ENCODE peak calls at places on chromosome 3, in nine cellular contexts. One of them, this sample, is unnamed.

GRCh38 chr3:67646586-67647234 is 7.7 kb downstream of the SUCLG2 start:
- DNase-seq in CD4-positive, CD25-positive, alpha-beta regulatory T cell: no peak
- DNase-seq in neural progenitor cell: no peak
- DNase-seq in PC-3: peak; percentile 71
- DNase-seq in lung: no peak
- DNase-seq in hepatocyte: no peak
- DNase-seq in tibial nerve: no peak
- DNase-seq in sigmoid colon: no peak
- DNase-seq in cardiac muscle cell: peak; percentile 43
- DNase-seq in this sample: no peak

GRCh38 chr3:12194209-12194608 is 35.5 kb upstream of the TIMP4 start:
- DNase-seq in sigmoid colon: no peak
- DNase-seq in CD4-positive, CD25-positive, alpha-beta regulatory T cell: no peak
- DNase-seq in tibial nerve: no peak
- DNase-seq in PC-3: peak; percentile 88
- DNase-seq in neural progenitor cell: no peak
- DNase-seq in lung: no peak
- DNase-seq in cardiac muscle cell: peak; percentile 93
- DNase-seq in hepatocyte: peak; percentile 42
- DNase-seq in this sample: no peak

GRCh38 chr3:294096-294495 is 97.5 kb downstream of the CHL1 start:
- DNase-seq in sigmoid colon: no peak
- DNase-seq in lung: peak; percentile 35
- DNase-seq in hepatocyte: no peak
- DNase-seq in neural progenitor cell: no peak
- DNase-seq in CD4-positive, CD25-positive, alpha-beta regulatory T cell: no peak
- DNase-seq in tibial nerve: no peak
- DNase-seq in PC-3: peak; percentile 67
- DNase-seq in cardiac muscle cell: no peak
- DNase-seq in this sample: no peak

GRCh38 chr3:53495518-53496501 is 1.4 kb downstream of the CACNA1D start:
- DNase-seq in CD4-positive, CD25-positive, alpha-beta regulatory T cell: no peak
- DNase-seq in neural progenitor cell: peak; percentile 54
- DNase-seq in tibial nerve: no peak
- DNase-seq in lung: no peak
- DNase-seq in PC-3: no peak
- DNase-seq in sigmoid colon: peak; percentile 70
- DNase-seq in hepatocyte: peak; percentile 42
- DNase-seq in cardiac muscle cell: no peak
- DNase-seq in this sample: peak; percentile 77

GRCh38 chr3:190528721-190529120 is 14.8 kb downstream of the IL1RAP start:
- DNase-seq in CD4-positive, CD25-positive, alpha-beta regulatory T cell: no peak
- DNase-seq in tibial nerve: no peak
- DNase-seq in sigmoid colon: no peak
- DNase-seq in neural progenitor cell: no peak
- DNase-seq in hepatocyte: no peak
- DNase-seq in PC-3: no peak
- DNase-seq in lung: no peak
- DNase-seq in cardiac muscle cell: no peak
- DNase-seq in this sample: no peak

GRCh38 chr3:176814252-176814651 is 383.0 kb downstream of the TBL1XR1 start:
- DNase-seq in lung: no peak
- DNase-seq in sigmoid colon: peak; percentile 71
- DNase-seq in PC-3: peak; percentile 78
- DNase-seq in CD4-positive, CD25-positive, alpha-beta regulatory T cell: no peak
- DNase-seq in hepatocyte: peak; percentile 81
- DNase-seq in neural progenitor cell: peak; percentile 91
- DNase-seq in tibial nerve: peak; percentile 17
- DNase-seq in cardiac muscle cell: peak; percentile 75
- DNase-seq in this sample: peak; percentile 80

GRCh38 chr3:187186801-187187421 is 10.4 kb upstream of the RTP1 start:
- DNase-seq in CD4-positive, CD25-positive, alpha-beta regulatory T cell: no peak
- DNase-seq in PC-3: peak; percentile 92
- DNase-seq in tibial nerve: no peak
- DNase-seq in neural progenitor cell: no peak
- DNase-seq in sigmoid colon: peak; percentile 86
- DNase-seq in hepatocyte: peak; percentile 57
- DNase-seq in lung: peak; percentile 56
- DNase-seq in cardiac muscle cell: peak; percentile 88
- DNase-seq in this sample: no peak

GRCh38 chr3:17394541-17395179 is 347.8 kb downstream of the TBC1D5 start:
- DNase-seq in cardiac muscle cell: no peak
- DNase-seq in PC-3: no peak
- DNase-seq in hepatocyte: no peak
- DNase-seq in sigmoid colon: no peak
- DNase-seq in tibial nerve: no peak
- DNase-seq in lung: no peak
- DNase-seq in neural progenitor cell: no peak
- DNase-seq in CD4-positive, CD25-positive, alpha-beta regulatory T cell: no peak
- DNase-seq in this sample: no peak

GRCh38 chr3:117059054-117059989 is 349.7 kb downstream of the TUSC7 start:
- DNase-seq in PC-3: peak; percentile 34
- DNase-seq in tibial nerve: no peak
- DNase-seq in sigmoid colon: no peak
- DNase-seq in hepatocyte: peak; percentile 63
- DNase-seq in cardiac muscle cell: peak; percentile 43
- DNase-seq in neural progenitor cell: peak; percentile 57
- DNase-seq in CD4-positive, CD25-positive, alpha-beta regulatory T cell: no peak
- DNase-seq in lung: no peak
- DNase-seq in this sample: no peak

GRCh38 chr3:117997201-117998049 is 1037.2 kb downstream of the IGSF11 start:
- DNase-seq in PC-3: peak; percentile 81
- DNase-seq in cardiac muscle cell: peak; percentile 86
- DNase-seq in hepatocyte: peak; percentile 90
- DNase-seq in lung: peak; percentile 69
- DNase-seq in neural progenitor cell: peak; percentile 93
- DNase-seq in CD4-positive, CD25-positive, alpha-beta regulatory T cell: no peak
- DNase-seq in sigmoid colon: peak; percentile 90
- DNase-seq in tibial nerve: peak; percentile 64
- DNase-seq in this sample: peak; percentile 67

GRCh38 chr3:86969500-86970189 is 21.3 kb downstream of the VGLL3 start:
- DNase-seq in tibial nerve: no peak
- DNase-seq in hepatocyte: no peak
- DNase-seq in cardiac muscle cell: peak; percentile 78
- DNase-seq in PC-3: peak; percentile 82
- DNase-seq in neural progenitor cell: peak; percentile 54
- DNase-seq in sigmoid colon: no peak
- DNase-seq in CD4-positive, CD25-positive, alpha-beta regulatory T cell: no peak
- DNase-seq in lung: no peak
- DNase-seq in this sample: peak; percentile 23

GRCh38 chr3:187902041-187902471 is 156.8 kb upstream of the BCL6 start:
- DNase-seq in tibial nerve: no peak
- DNase-seq in hepatocyte: no peak
- DNase-seq in lung: no peak
- DNase-seq in neural progenitor cell: no peak
- DNase-seq in sigmoid colon: no peak
- DNase-seq in CD4-positive, CD25-positive, alpha-beta regulatory T cell: no peak
- DNase-seq in PC-3: no peak
- DNase-seq in cardiac muscle cell: no peak
- DNase-seq in this sample: no peak

GRCh38 chr3:146166450-146167222 is 5.7 kb upstream of the PLOD2 start:
- DNase-seq in cardiac muscle cell: peak; percentile 78
- DNase-seq in lung: no peak
- DNase-seq in sigmoid colon: no peak
- DNase-seq in neural progenitor cell: no peak
- DNase-seq in PC-3: peak; percentile 93
- DNase-seq in hepatocyte: peak; percentile 25
- DNase-seq in CD4-positive, CD25-positive, alpha-beta regulatory T cell: no peak
- DNase-seq in tibial nerve: no peak
- DNase-seq in this sample: no peak

DNA sequence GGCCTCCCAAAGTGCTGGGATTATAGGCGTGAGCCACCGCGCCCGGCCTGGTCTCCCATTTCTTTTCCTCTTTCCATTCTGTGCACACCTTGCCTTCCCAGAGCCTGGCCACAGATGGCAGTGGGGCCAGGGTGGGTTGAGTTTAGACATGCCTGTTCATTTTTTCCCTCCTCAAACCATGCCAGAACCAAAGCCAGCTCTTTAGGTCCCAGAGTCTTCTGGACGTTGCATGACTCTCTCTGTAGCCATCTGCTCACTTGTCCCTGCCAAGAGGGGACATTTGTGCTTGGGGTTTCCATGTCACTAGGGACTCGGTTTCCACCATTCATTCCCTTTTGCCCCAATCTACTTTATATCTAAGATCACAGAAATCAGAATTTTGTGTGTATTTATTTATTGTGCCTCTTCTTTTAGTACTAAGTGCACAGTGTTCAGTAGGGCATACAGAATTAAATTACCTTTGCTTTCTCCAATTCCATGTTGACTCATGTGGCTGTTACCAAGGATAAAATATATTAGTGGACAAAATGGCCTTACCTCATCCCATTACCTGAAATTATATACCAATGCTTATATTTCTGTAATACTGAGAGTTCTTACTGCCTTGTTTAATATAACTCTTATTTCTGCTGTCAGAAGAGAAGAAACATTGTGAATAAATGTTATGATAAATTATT is 49.6 kb downstream of the USP13 start:
- DNase-seq in neural progenitor cell: no peak
- DNase-seq in sigmoid colon: no peak
- DNase-seq in cardiac muscle cell: no peak
- DNase-seq in PC-3: no peak
- DNase-seq in tibial nerve: no peak
- DNase-seq in lung: no peak
- DNase-seq in hepatocyte: no peak
- DNase-seq in CD4-positive, CD25-positive, alpha-beta regulatory T cell: no peak
- DNase-seq in this sample: no peak
- H3K36me3 ChIP-seq in neural progenitor cell: no peaks in the 10 kb centered on the region
- H3K36me3 ChIP-seq in sigmoid colon: peaks cover 7% of the 10 kb centered on the region
- H3K36me3 ChIP-seq in cardiac muscle cell: no peaks in the 10 kb centered on the region
- H3K36me3 ChIP-seq in PC-3: no peaks in the 10 kb centered on the region
- H3K36me3 ChIP-seq in tibial nerve: no peaks in the 10 kb centered on the region
- H3K36me3 ChIP-seq in lung: peaks cover 8% of the 10 kb centered on the region
- H3K36me3 ChIP-seq in hepatocyte: no peaks in the 10 kb centered on the region
- H3K36me3 ChIP-seq in CD4-positive, CD25-positive, alpha-beta regulatory T cell: no peaks in the 10 kb centered on the region
- H3K36me3 ChIP-seq in this sample: peaks cover 2% of the 10 kb centered on the region

GRCh38 chr3:172080503-172080902 is 41.1 kb downstream of the FNDC3B start:
- DNase-seq in tibial nerve: no peak
- DNase-seq in neural progenitor cell: no peak
- DNase-seq in hepatocyte: no peak
- DNase-seq in CD4-positive, CD25-positive, alpha-beta regulatory T cell: no peak
- DNase-seq in PC-3: no peak
- DNase-seq in cardiac muscle cell: no peak
- DNase-seq in lung: no peak
- DNase-seq in sigmoid colon: no peak
- DNase-seq in this sample: no peak

GRCh38 chr3:172082820-172083513 is 43.6 kb downstream of the FNDC3B start:
- DNase-seq in cardiac muscle cell: no peak
- DNase-seq in lung: no peak
- DNase-seq in hepatocyte: no peak
- DNase-seq in sigmoid colon: no peak
- DNase-seq in CD4-positive, CD25-positive, alpha-beta regulatory T cell: no peak
- DNase-seq in tibial nerve: no peak
- DNase-seq in PC-3: no peak
- DNase-seq in neural progenitor cell: no peak
- DNase-seq in this sample: no peak

GRCh38 chr3:172084871-172085556 is 45.6 kb downstream of the FNDC3B start:
- DNase-seq in CD4-positive, CD25-positive, alpha-beta regulatory T cell: no peak
- DNase-seq in PC-3: no peak
- DNase-seq in lung: no peak
- DNase-seq in sigmoid colon: no peak
- DNase-seq in hepatocyte: no peak
- DNase-seq in neural progenitor cell: no peak
- DNase-seq in cardiac muscle cell: no peak
- DNase-seq in tibial nerve: no peak
- DNase-seq in this sample: no peak

GRCh38 chr3:172083995-172084409 is 44.6 kb downstream of the FNDC3B start:
- DNase-seq in neural progenitor cell: no peak
- DNase-seq in sigmoid colon: no peak
- DNase-seq in hepatocyte: no peak
- DNase-seq in CD4-positive, CD25-positive, alpha-beta regulatory T cell: no peak
- DNase-seq in cardiac muscle cell: no peak
- DNase-seq in tibial nerve: no peak
- DNase-seq in PC-3: no peak
- DNase-seq in lung: no peak
- DNase-seq in this sample: no peak

DNA sequence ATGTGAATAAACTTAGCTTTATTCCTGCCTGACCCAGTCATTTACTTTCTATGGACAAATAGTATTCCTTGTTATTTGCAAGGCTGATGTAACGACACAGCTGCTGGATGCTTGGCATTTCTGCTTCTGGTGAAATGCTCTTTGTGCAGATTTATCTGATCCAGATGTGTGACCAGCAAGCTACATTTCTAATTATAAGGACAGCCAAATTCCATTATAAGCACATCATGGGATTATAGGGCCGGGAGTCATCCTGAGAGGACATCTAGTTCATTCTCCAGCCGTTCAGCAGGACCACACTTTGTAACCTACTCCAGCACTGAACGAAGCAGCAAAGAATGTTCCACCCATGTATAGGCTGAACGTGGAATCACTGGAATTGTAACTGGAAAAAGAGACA is 42.9 kb downstream of the FNDC3B start:
- DNase-seq in PC-3: no peak
- DNase-seq in CD4-positive, CD25-positive, alpha-beta regulatory T cell: no peak
- DNase-seq in sigmoid colon: peak; percentile 87
- DNase-seq in lung: no peak
- DNase-seq in cardiac muscle cell: peak; percentile 84
- DNase-seq in tibial nerve: peak; percentile 21
- DNase-seq in neural progenitor cell: no peak
- DNase-seq in hepatocyte: peak; percentile 62
- DNase-seq in this sample: no peak
- H3K4me3 ChIP-seq in PC-3: no peak overlapping the region
- H3K4me3 ChIP-seq in CD4-positive, CD25-positive, alpha-beta regulatory T cell: no peak overlapping the region
- H3K4me3 ChIP-seq in sigmoid colon: no peak overlapping the region
- H3K4me3 ChIP-seq in lung: no peak overlapping the region
- H3K4me3 ChIP-seq in cardiac muscle cell: no peak overlapping the region
- H3K4me3 ChIP-seq in tibial nerve: no peak overlapping the region
- H3K4me3 ChIP-seq in neural progenitor cell: no peak overlapping the region
- H3K4me3 ChIP-seq in hepatocyte: no peak overlapping the region
- H3K4me3 ChIP-seq in this sample: no peak overlapping the region

GRCh38 chr3:49869525-49870126 is at the start of gene CAMKV:
- DNase-seq in hepatocyte: peak; percentile 44
- DNase-seq in cardiac muscle cell: no peak
- DNase-seq in sigmoid colon: no peak
- DNase-seq in PC-3: no peak
- DNase-seq in CD4-positive, CD25-positive, alpha-beta regulatory T cell: no peak
- DNase-seq in tibial nerve: no peak
- DNase-seq in lung: no peak
- DNase-seq in neural progenitor cell: peak; percentile 83
- DNase-seq in this sample: peak; percentile 96
- H3K27me3 ChIP-seq in hepatocyte: peaks cover 37% of the 10 kb centered on the region
- H3K27me3 ChIP-seq in cardiac muscle cell: peaks cover 37% of the 10 kb centered on the region
- H3K27me3 ChIP-seq in sigmoid colon: peaks cover 48% of the 10 kb centered on the region
- H3K27me3 ChIP-seq in PC-3: peaks cover 3% of the 10 kb centered on the region
- H3K27me3 ChIP-seq in CD4-positive, CD25-positive, alpha-beta regulatory T cell: peaks cover 8% of the 10 kb centered on the region
- H3K27me3 ChIP-seq in tibial nerve: peaks cover 38% of the 10 kb centered on the region
- H3K27me3 ChIP-seq in lung: peaks cover 5% of the 10 kb centered on the region
- H3K27me3 ChIP-seq in neural progenitor cell: peaks cover 27% of the 10 kb centered on the region
- H3K27me3 ChIP-seq in this sample: peaks cover 7% of the 10 kb centered on the region

DNA sequence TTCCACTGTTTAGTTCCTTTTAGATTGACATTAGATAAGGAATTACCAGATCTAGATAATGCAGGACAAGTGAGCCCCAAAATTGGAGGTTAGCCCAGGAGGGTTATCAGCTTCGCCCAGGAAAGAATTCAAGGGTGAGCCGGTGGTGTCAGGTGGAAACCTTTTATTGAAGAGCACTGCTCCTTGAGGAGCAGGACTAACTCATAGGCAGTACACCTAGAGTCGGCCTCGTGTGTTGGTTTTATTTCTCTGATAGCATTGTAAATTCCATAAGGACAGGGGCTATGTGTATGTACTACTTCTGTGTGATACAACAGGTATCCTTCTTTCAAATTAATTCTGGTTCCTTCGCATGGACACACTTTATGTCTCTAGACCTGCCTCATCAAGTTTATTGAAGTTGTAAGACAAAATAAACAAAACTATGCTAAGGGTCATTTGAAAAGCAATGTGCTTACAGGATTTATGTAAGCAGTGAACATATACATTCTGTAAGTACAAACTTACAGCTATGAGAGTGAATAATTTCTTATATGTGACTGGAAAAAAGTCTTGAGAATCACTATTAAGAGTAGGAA is 57.2 kb downstream of the SNX4 start:
- DNase-seq in neural progenitor cell: no peak
- DNase-seq in CD4-positive, CD25-positive, alpha-beta regulatory T cell: no peak
- DNase-seq in hepatocyte: no peak
- DNase-seq in sigmoid colon: no peak
- DNase-seq in tibial nerve: no peak
- DNase-seq in cardiac muscle cell: no peak
- DNase-seq in PC-3: no peak
- DNase-seq in lung: no peak
- DNase-seq in this sample: no peak
- H3K36me3 ChIP-seq in neural progenitor cell: peaks cover 10% of the 10 kb centered on the region
- H3K36me3 ChIP-seq in CD4-positive, CD25-positive, alpha-beta regulatory T cell: peaks cover 35% of the 10 kb centered on the region
- H3K36me3 ChIP-seq in hepatocyte: no peaks in the 10 kb centered on the region
- H3K36me3 ChIP-seq in sigmoid colon: peaks cover 74% of the 10 kb centered on the region
- H3K36me3 ChIP-seq in tibial nerve: peaks cover 11% of the 10 kb centered on the region
- H3K36me3 ChIP-seq in cardiac muscle cell: peaks cover 13% of the 10 kb centered on the region
- H3K36me3 ChIP-seq in PC-3: peaks cover 22% of the 10 kb centered on the region
- H3K36me3 ChIP-seq in lung: peaks cover 13% of the 10 kb centered on the region
- H3K36me3 ChIP-seq in this sample: peaks cover 1% of the 10 kb centered on the region

This sample was measured in H7.